ENCODE peak calls at places on chromosomes 6 and 20, in seven cellular contexts. V, M, E, G, D, J and S are unnamed samples.

GRCh38 chr6:123687864-123688263 is 51.1 kb upstream of the TRDN start:
- ATAC-seq in J (no peak), E (no peak), D (no peak), M (no peak), V (no peak), G (no peak), S (no peak)

GRCh38 chr20:10788877-10789276 is 115.1 kb upstream of the JAG1 start:
- ATAC-seq in V (no peak), M (no peak), D (no peak), J (no peak), G (no peak), E (no peak), S (peak; percentile 74)

GRCh38 chr6:76516924-76517323 is 444.5 kb upstream of the IMPG1 start:
- ATAC-seq in J (no peak), D (no peak), M (no peak), V (no peak), G (no peak), E (no peak), S (no peak)

GRCh38 chr6:109019911-109020310 is 74.7 kb downstream of the SESN1 start:
- ATAC-seq in G (no peak), D (peak; percentile 54), M (no peak), J (no peak), E (no peak), V (peak; percentile 61), S (no peak)

GRCh38 chr6:42239736-42240375 is 22.2 kb upstream of the MRPS10 start:
- ATAC-seq in G (no peak), V (no peak), E (peak; percentile 32), J (no peak), D (peak; percentile 87), M (no peak), S (no peak)

GRCh38 chr6:73391735-73392134 is 2.9 kb upstream of the DDX43 start:
- ATAC-seq in J (no peak), E (no peak), D (no peak), M (no peak), G (no peak), V (no peak), S (no peak)

GRCh38 chr6:134902074-134902861 is 47.6 kb downstream of the ALDH8A1 start:
- ATAC-seq in E (no peak), J (no peak), M (no peak), D (no peak), V (peak; percentile 27), G (no peak), S (peak; percentile 28)

GRCh38 chr6:111737065-111737521 is 131.4 kb upstream of the TRAF3IP2 start:
- ATAC-seq in D (peak; percentile 16), G (no peak), V (no peak), M (no peak), E (no peak), J (no peak), S (no peak)

GRCh38 chr6:75935473-75935793 is 137.0 kb downstream of the IMPG1 start:
- ATAC-seq in V (no peak), D (no peak), J (no peak), E (no peak), G (no peak), M (no peak), S (no peak)

GRCh38 chr6:114342086-114342825 is 567 bp downstream of the HS3ST5 start:
- ATAC-seq in G (no peak), J (peak; percentile 40), D (peak; percentile 68), E (peak; percentile 68), V (peak; percentile 68), M (no peak), S (no peak)

GRCh38 chr20:44109951-44110361 is 77.0 kb downstream of the JPH2 start:
- ATAC-seq in M (peak; percentile 20), E (no peak), D (no peak), G (peak; percentile 27), V (no peak), J (no peak), S (no peak)

GRCh38 chr6:101001012-101001411 is 119.9 kb upstream of the ASCC3 start:
- ATAC-seq in M (peak; percentile 41), D (peak; percentile 90), J (no peak), G (no peak), E (no peak), V (no peak), S (no peak)

GRCh38 chr6:129454482-129454881 is 255.5 kb downstream of the ARHGAP18 start:
- ATAC-seq in E (no peak), D (no peak), V (peak; percentile 64), G (no peak), M (no peak), J (no peak), S (no peak)

GRCh38 chr6:31227143-31227542 is 44.7 kb downstream of the HLA-C start:
- ATAC-seq in D (no peak), E (no peak), M (no peak), V (no peak), J (no peak), G (no peak), S (no peak)

GRCh38 chr6:109079981-109080380 is 14.7 kb downstream of the SESN1 start:
- ATAC-seq in J (no peak), V (no peak), D (no peak), G (peak; percentile 91), E (no peak), M (peak; percentile 94), S (peak; percentile 92)

GRCh38 chr20:36573798-36574277 is 441 bp downstream of the TGIF2 start:
- ATAC-seq in E (peak; percentile 2), G (peak; percentile 29), J (peak; percentile 19), M (peak; percentile 21), D (peak; percentile 26), V (peak; percentile 50), S (peak; percentile 0)

GRCh38 chr6:80132942-80133517 is 26.6 kb downstream of the BCKDHB start:
- ATAC-seq in D (peak; percentile 92), J (no peak), E (no peak), M (peak; percentile 68), G (peak; percentile 64), V (peak; percentile 67), S (no peak)

GRCh38 chr6:16762547-16763477 is 1.6 kb upstream of the ATXN1 start:
- ATAC-seq in D (peak; percentile 16), J (peak; percentile 32), V (peak; percentile 26), M (peak; percentile 32), E (no peak), G (peak; percentile 41), S (no peak)

GRCh38 chr6:147248859-147249258 is 44.6 kb downstream of the STXBP5 start:
- ATAC-seq in M (no peak), V (no peak), E (no peak), J (no peak), D (no peak), G (no peak), S (no peak)

DNA sequence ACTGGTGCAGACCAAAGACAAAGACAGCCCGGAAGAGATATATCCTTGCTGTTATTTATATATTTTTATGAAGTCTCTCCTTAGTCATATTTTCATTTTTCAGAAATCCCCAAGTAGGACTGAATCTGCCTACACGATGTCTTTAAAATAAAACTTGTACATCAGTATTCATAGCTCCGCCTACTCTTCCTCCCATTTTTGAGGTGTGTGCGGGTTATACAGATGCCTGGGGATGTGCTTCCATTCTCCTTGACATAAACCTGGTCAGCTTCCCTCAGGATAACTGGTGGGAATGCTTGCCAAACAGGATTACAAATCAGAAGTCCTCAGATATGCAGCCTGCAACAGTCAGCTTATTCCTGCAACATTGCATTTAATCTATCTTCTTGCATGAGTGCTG is 264.2 kb downstream of the PHACTR1 start:
- ATAC-seq in G (no peak), J (no peak), M (no peak), E (no peak), V (no peak), D (no peak), S (no peak)
- H3K4me1 ChIP-seq in G (no peaks in the 10 kb centered on the region), J (no peaks in the 10 kb centered on the region), M (no peaks in the 10 kb centered on the region), E (no peaks in the 10 kb centered on the region), V (no peaks in the 10 kb centered on the region), D (no peaks in the 10 kb centered on the region), S (no peaks in the 10 kb centered on the region)

GRCh38 chr6:83068628-83069027 is 1.2 kb downstream of the DOP1A start:
- ATAC-seq in V (no peak), J (no peak), G (no peak), M (no peak), D (no peak), E (no peak), S (no peak)
- H3K4me3 ChIP-seq in V (peak overlapping the region; percentile 93), J (peak overlapping the region; percentile 71), G (peak overlapping the region; percentile 92), M (peak overlapping the region; percentile 75), D (peak overlapping the region; percentile 94), E (peak overlapping the region; percentile 86), S (peak overlapping the region; percentile 61)

GRCh38 chr6:165662041-165662491 is 975 bp downstream of the PDE10A start:
- ATAC-seq in D (no peak), V (no peak), J (no peak), G (no peak), E (peak; percentile 35), M (no peak), S (peak; percentile 12)

GRCh38 chr6:165661416-165662001 is 1.5 kb downstream of the PDE10A start:
- ATAC-seq in J (no peak), D (no peak), E (no peak), G (peak; percentile 6), V (no peak), M (no peak), S (no peak)

GRCh38 chr6:165662671-165663282 is at the start of gene PDE10A:
- ATAC-seq in M (peak; percentile 75), J (peak; percentile 25), V (peak; percentile 44), E (peak; percentile 77), G (peak; percentile 70), D (peak; percentile 45), S (peak; percentile 75)

GRCh38 chr6:165659945-165660862 is 2.8 kb downstream of the PDE10A start:
- ATAC-seq in D (peak; percentile 16), G (peak; percentile 18), J (no peak), V (no peak), M (peak; percentile 31), E (no peak), S (no peak)

DNA sequence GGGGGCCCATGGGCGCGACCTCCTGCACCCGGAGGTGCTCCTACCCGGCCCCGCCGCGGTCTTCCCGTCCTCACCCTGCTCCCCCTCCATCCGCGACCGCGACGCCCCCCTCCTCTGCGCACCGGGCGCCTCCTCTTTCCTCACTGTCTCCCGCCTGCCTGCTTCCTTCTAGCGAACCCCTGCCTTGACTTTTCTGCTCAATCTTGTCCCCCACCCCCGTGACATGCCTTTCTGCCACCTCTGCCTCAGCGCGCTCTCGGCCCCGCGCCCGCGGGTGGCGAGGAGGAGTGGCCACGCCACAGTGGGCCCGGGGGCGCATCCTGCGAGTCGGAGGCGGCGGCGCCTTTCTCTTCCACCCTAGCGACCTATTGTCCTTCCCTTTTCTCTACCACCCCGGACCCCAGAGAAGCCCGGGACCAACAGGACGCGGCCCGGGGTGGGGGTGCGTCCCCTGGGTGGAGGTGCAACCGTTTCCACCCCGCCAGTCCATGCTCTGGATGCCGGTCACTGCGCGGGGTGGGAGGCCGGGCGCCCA is 2.1 kb downstream of the PDE10A start:
- ATAC-seq in E (no peak), M (no peak), G (no peak), V (no peak), D (no peak), J (no peak), S (no peak)
- H3K4me1 ChIP-seq in E (peaks cover 49% of the 10 kb centered on the region), M (peaks cover 33% of the 10 kb centered on the region), G (peaks cover 20% of the 10 kb centered on the region), V (peaks cover 15% of the 10 kb centered on the region), D (no peaks in the 10 kb centered on the region), J (peaks cover 11% of the 10 kb centered on the region), S (peaks cover 25% of the 10 kb centered on the region)

GRCh38 chr6:467671-468082 is 76.1 kb downstream of the IRF4 start:
- ATAC-seq in D (no peak), J (no peak), G (no peak), M (no peak), E (no peak), V (no peak), S (no peak)
- H3K4me3 ChIP-seq in D (no peak overlapping the region), J (no peak overlapping the region), G (no peak overlapping the region), M (no peak overlapping the region), E (no peak overlapping the region), V (no peak overlapping the region), S (no peak overlapping the region)

GRCh38 chr6:34317172-34317477 is 68.3 kb upstream of the SMIM29 start:
- ATAC-seq in V (no peak), E (no peak), J (no peak), G (no peak), D (no peak), M (no peak), S (no peak)
- H3K4me1 ChIP-seq in V (peaks cover 25% of the 10 kb centered on the region), E (no peaks in the 10 kb centered on the region), J (peaks cover 19% of the 10 kb centered on the region), G (peaks cover 27% of the 10 kb centered on the region), D (no peaks in the 10 kb centered on the region), M (peaks cover 51% of the 10 kb centered on the region), S (peaks cover 34% of the 10 kb centered on the region)